ENCODE peak calls at places on chromosomes 4 and X, in seven cellular contexts. One of them, this sample, is unnamed.

GRCh38 chr4:40514409-40515025 is 115.1 kb downstream of the RBM47 start:
- DNase-seq in sigmoid colon: no peak
- DNase-seq in K562: peak
- DNase-seq in esophagus muscularis mucosa: no peak
- DNase-seq in HepG2: peak
- DNase-seq in upper lobe of left lung: peak
- DNase-seq in ovary: no peak
- DNase-seq in this sample: peak

GRCh38 chr4:152734015-152734698 is 45.4 kb downstream of the TIGD4 start:
- DNase-seq in sigmoid colon: no peak
- DNase-seq in K562: no peak
- DNase-seq in esophagus muscularis mucosa: peak
- DNase-seq in HepG2: no peak
- DNase-seq in upper lobe of left lung: no peak
- DNase-seq in ovary: no peak
- DNase-seq in this sample: no peak

GRCh38 chr4:43586813-43587212 is 694.3 kb downstream of the GRXCR1 start:
- DNase-seq in sigmoid colon: no peak
- DNase-seq in K562: no peak
- DNase-seq in esophagus muscularis mucosa: no peak
- DNase-seq in HepG2: no peak
- DNase-seq in upper lobe of left lung: no peak
- DNase-seq in ovary: no peak
- DNase-seq in this sample: no peak

GRCh38 chrX:111447298-111447697 is 35.3 kb upstream of the DCX start:
- DNase-seq in sigmoid colon: no peak
- DNase-seq in K562: peak
- DNase-seq in esophagus muscularis mucosa: no peak
- DNase-seq in HepG2: peak
- DNase-seq in upper lobe of left lung: no peak
- DNase-seq in ovary: no peak
- DNase-seq in this sample: no peak

GRCh38 chr4:149203256-149204001 is 612.2 kb downstream of the IQCM start:
- DNase-seq in sigmoid colon: no peak
- DNase-seq in K562: no peak
- DNase-seq in esophagus muscularis mucosa: no peak
- DNase-seq in HepG2: no peak
- DNase-seq in upper lobe of left lung: no peak
- DNase-seq in ovary: no peak
- DNase-seq in this sample: no peak

GRCh38 chr4:48970471-48970921 is 15.6 kb upstream of the CWH43 start:
- DNase-seq in sigmoid colon: no peak
- DNase-seq in K562: no peak
- DNase-seq in esophagus muscularis mucosa: no peak
- DNase-seq in HepG2: no peak
- DNase-seq in upper lobe of left lung: no peak
- DNase-seq in ovary: no peak
- DNase-seq in this sample: no peak

GRCh38 chrX:154738013-154738738 is 12.7 kb downstream of the GAB3 start:
- DNase-seq in sigmoid colon: peak
- DNase-seq in K562: no peak
- DNase-seq in esophagus muscularis mucosa: no peak
- DNase-seq in HepG2: no peak
- DNase-seq in upper lobe of left lung: peak
- DNase-seq in ovary: peak
- DNase-seq in this sample: no peak

GRCh38 chr4:8274772-8275241 is 5.3 kb downstream of the HTRA3 start:
- DNase-seq in sigmoid colon: peak
- DNase-seq in K562: no peak
- DNase-seq in esophagus muscularis mucosa: peak
- DNase-seq in HepG2: no peak
- DNase-seq in upper lobe of left lung: peak
- DNase-seq in ovary: peak
- DNase-seq in this sample: peak

GRCh38 chrX:53281321-53281822 is at the start of gene IQSEC2:
- DNase-seq in sigmoid colon: peak
- DNase-seq in K562: peak
- DNase-seq in esophagus muscularis mucosa: peak
- DNase-seq in HepG2: no peak
- DNase-seq in upper lobe of left lung: peak
- DNase-seq in ovary: peak
- DNase-seq in this sample: peak

GRCh38 chr4:144579411-144580020 is 66.4 kb upstream of the HHIP start:
- DNase-seq in sigmoid colon: no peak
- DNase-seq in K562: no peak
- DNase-seq in esophagus muscularis mucosa: no peak
- DNase-seq in HepG2: no peak
- DNase-seq in upper lobe of left lung: no peak
- DNase-seq in ovary: no peak
- DNase-seq in this sample: no peak

GRCh38 chrX:21382715-21383114 is 8.5 kb downstream of the CNKSR2 start:
- DNase-seq in sigmoid colon: no peak
- DNase-seq in K562: no peak
- DNase-seq in esophagus muscularis mucosa: no peak
- DNase-seq in HepG2: no peak
- DNase-seq in upper lobe of left lung: no peak
- DNase-seq in ovary: no peak
- DNase-seq in this sample: no peak

GRCh38 chr4:99208719-99209075 is 10.3 kb downstream of the ADH6 start:
- DNase-seq in sigmoid colon: no peak
- DNase-seq in K562: no peak
- DNase-seq in esophagus muscularis mucosa: no peak
- DNase-seq in HepG2: no peak
- DNase-seq in upper lobe of left lung: no peak
- DNase-seq in ovary: no peak
- DNase-seq in this sample: no peak

GRCh38 chr4:113383111-113383785 is 333.8 kb downstream of the ANK2 start:
- DNase-seq in sigmoid colon: no peak
- DNase-seq in K562: no peak
- DNase-seq in esophagus muscularis mucosa: no peak
- DNase-seq in HepG2: no peak
- DNase-seq in upper lobe of left lung: no peak
- DNase-seq in ovary: no peak
- DNase-seq in this sample: no peak

GRCh38 chr4:114561590-114561989 is 37.0 kb upstream of the UGT8 start:
- DNase-seq in sigmoid colon: no peak
- DNase-seq in K562: no peak
- DNase-seq in esophagus muscularis mucosa: no peak
- DNase-seq in HepG2: no peak
- DNase-seq in upper lobe of left lung: no peak
- DNase-seq in ovary: no peak
- DNase-seq in this sample: peak

GRCh38 chr4:3036131-3036952 is 38.0 kb downstream of the HTT-AS start:
- DNase-seq in sigmoid colon: no peak
- DNase-seq in K562: peak
- DNase-seq in esophagus muscularis mucosa: no peak
- DNase-seq in HepG2: peak
- DNase-seq in upper lobe of left lung: no peak
- DNase-seq in ovary: no peak
- DNase-seq in this sample: no peak

GRCh38 chr4:56863441-56864129 is 42.1 kb upstream of the SPINK2 start:
- DNase-seq in sigmoid colon: no peak
- DNase-seq in K562: no peak
- DNase-seq in esophagus muscularis mucosa: no peak
- DNase-seq in HepG2: no peak
- DNase-seq in upper lobe of left lung: no peak
- DNase-seq in ovary: no peak
- DNase-seq in this sample: no peak

GRCh38 chr4:74284074-74284473 is 24.2 kb upstream of the EPGN start:
- DNase-seq in sigmoid colon: no peak
- DNase-seq in K562: no peak
- DNase-seq in esophagus muscularis mucosa: no peak
- DNase-seq in HepG2: no peak
- DNase-seq in upper lobe of left lung: no peak
- DNase-seq in ovary: no peak
- DNase-seq in this sample: no peak

GRCh38 chrX:133350751-133351150 is 64.5 kb downstream of the GPC4 start:
- DNase-seq in sigmoid colon: peak
- DNase-seq in K562: no peak
- DNase-seq in esophagus muscularis mucosa: no peak
- DNase-seq in HepG2: no peak
- DNase-seq in upper lobe of left lung: peak
- DNase-seq in ovary: peak
- DNase-seq in this sample: peak

GRCh38 chr4:3248178-3248480 is 830 bp upstream of the MSANTD1 start:
- DNase-seq in sigmoid colon: no peak
- DNase-seq in K562: no peak
- DNase-seq in esophagus muscularis mucosa: no peak
- DNase-seq in HepG2: no peak
- DNase-seq in upper lobe of left lung: no peak
- DNase-seq in ovary: no peak
- DNase-seq in this sample: no peak

GRCh38 chr4:41204400-41204978 is 9.9 kb downstream of the APBB2 start:
- DNase-seq in sigmoid colon: no peak
- DNase-seq in K562: no peak
- DNase-seq in esophagus muscularis mucosa: no peak
- DNase-seq in HepG2: peak
- DNase-seq in upper lobe of left lung: peak
- DNase-seq in ovary: peak
- DNase-seq in this sample: peak

GRCh38 chr4:182240161-182241130 is 2.8 kb upstream of the TENM3 start:
- DNase-seq in sigmoid colon: no peak
- DNase-seq in K562: no peak
- DNase-seq in esophagus muscularis mucosa: peak
- DNase-seq in HepG2: peak
- DNase-seq in upper lobe of left lung: no peak
- DNase-seq in ovary: no peak
- DNase-seq in this sample: no peak

GRCh38 chrX:31212856-31213748 is 141.3 kb upstream of the FTHL17 start:
- DNase-seq in sigmoid colon: no peak
- DNase-seq in K562: no peak
- DNase-seq in esophagus muscularis mucosa: no peak
- DNase-seq in HepG2: no peak
- DNase-seq in upper lobe of left lung: no peak
- DNase-seq in ovary: no peak
- DNase-seq in this sample: peak

GRCh38 chr4:100517864-100518341 is at the start of gene EMCN:
- DNase-seq in sigmoid colon: no peak
- DNase-seq in K562: no peak
- DNase-seq in esophagus muscularis mucosa: no peak
- DNase-seq in HepG2: no peak
- DNase-seq in upper lobe of left lung: no peak
- DNase-seq in ovary: no peak
- DNase-seq in this sample: no peak

GRCh38 chr4:177408023-177408422 is 34.2 kb downstream of the AGA start:
- DNase-seq in sigmoid colon: no peak
- DNase-seq in K562: no peak
- DNase-seq in esophagus muscularis mucosa: no peak
- DNase-seq in HepG2: no peak
- DNase-seq in upper lobe of left lung: no peak
- DNase-seq in ovary: no peak
- DNase-seq in this sample: no peak

GRCh38 chr4:189835505-189835904 is 105.2 kb upstream of the FRG1 start:
- DNase-seq in sigmoid colon: no peak
- DNase-seq in K562: no peak
- DNase-seq in esophagus muscularis mucosa: no peak
- DNase-seq in HepG2: no peak
- DNase-seq in upper lobe of left lung: no peak
- DNase-seq in ovary: no peak
- DNase-seq in this sample: no peak
- TF ChIP-seq POLR2A in sigmoid colon: no peak
- TF ChIP-seq POLR2A in K562: no peak
- TF ChIP-seq POLR2A in esophagus muscularis mucosa: no peak
- TF ChIP-seq POLR2A in HepG2: no peak
- TF ChIP-seq POLR2A in upper lobe of left lung: no peak
- TF ChIP-seq POLR2A in ovary: no peak
- TF ChIP-seq POLR2A in this sample: no peak

GRCh38 chr4:168995537-168996295 is 14.3 kb downstream of the CBR4 start:
- DNase-seq in sigmoid colon: no peak
- DNase-seq in K562: no peak
- DNase-seq in esophagus muscularis mucosa: no peak
- DNase-seq in HepG2: no peak
- DNase-seq in upper lobe of left lung: no peak
- DNase-seq in ovary: no peak
- DNase-seq in this sample: no peak
- TF ChIP-seq CTCF in sigmoid colon: peak
- TF ChIP-seq CTCF in K562: peak
- TF ChIP-seq CTCF in esophagus muscularis mucosa: no peak
- TF ChIP-seq CTCF in HepG2: peak
- TF ChIP-seq CTCF in upper lobe of left lung: no peak
- TF ChIP-seq CTCF in ovary: peak
- TF ChIP-seq CTCF in this sample: peak

GRCh38 chr4:76987685-76988084 is 38.1 kb downstream of the SEPTIN11 start:
- DNase-seq in sigmoid colon: no peak
- DNase-seq in K562: no peak
- DNase-seq in esophagus muscularis mucosa: no peak
- DNase-seq in HepG2: no peak
- DNase-seq in upper lobe of left lung: no peak
- DNase-seq in ovary: no peak
- DNase-seq in this sample: no peak

GRCh38 chr4:76987153-76987562 is 37.6 kb downstream of the SEPTIN11 start:
- DNase-seq in sigmoid colon: peak
- DNase-seq in K562: no peak
- DNase-seq in esophagus muscularis mucosa: no peak
- DNase-seq in HepG2: no peak
- DNase-seq in upper lobe of left lung: no peak
- DNase-seq in ovary: peak
- DNase-seq in this sample: peak

GRCh38 chr4:76982638-76983579 is 33.4 kb downstream of the SEPTIN11 start:
- DNase-seq in sigmoid colon: no peak
- DNase-seq in K562: peak
- DNase-seq in esophagus muscularis mucosa: no peak
- DNase-seq in HepG2: peak
- DNase-seq in upper lobe of left lung: no peak
- DNase-seq in ovary: no peak
- DNase-seq in this sample: no peak

GRCh38 chr4:76984127-76984526 is 34.6 kb downstream of the SEPTIN11 start:
- DNase-seq in sigmoid colon: peak
- DNase-seq in K562: peak
- DNase-seq in esophagus muscularis mucosa: no peak
- DNase-seq in HepG2: peak
- DNase-seq in upper lobe of left lung: no peak
- DNase-seq in ovary: no peak
- DNase-seq in this sample: no peak

DNA sequence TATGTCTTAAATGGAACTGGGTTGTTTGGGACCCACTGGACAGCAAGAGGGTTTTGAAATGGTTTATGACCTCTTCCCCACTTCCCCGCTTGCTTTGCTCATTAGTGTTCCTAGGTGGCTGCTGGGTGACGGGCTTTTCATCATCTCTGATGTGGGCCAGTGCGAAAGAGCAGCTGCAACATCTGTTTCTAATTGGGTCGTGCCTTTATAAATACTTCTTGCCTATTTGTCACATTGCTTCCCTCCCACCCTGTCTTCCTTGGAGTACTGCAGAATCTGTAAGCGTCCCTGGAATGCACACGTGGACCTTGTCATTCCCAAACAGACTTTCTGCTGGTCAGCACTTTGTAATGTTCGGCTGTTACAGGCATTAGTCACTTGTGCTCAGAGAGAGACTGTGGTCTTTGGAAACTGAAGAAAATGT is 35.2 kb downstream of the SEPTIN11 start:
- DNase-seq in sigmoid colon: peak
- DNase-seq in K562: no peak
- DNase-seq in esophagus muscularis mucosa: peak
- DNase-seq in HepG2: peak
- DNase-seq in upper lobe of left lung: peak
- DNase-seq in ovary: peak
- DNase-seq in this sample: no peak
- TF ChIP-seq EP300 in sigmoid colon: peak
- TF ChIP-seq EP300 in K562: no peak
- TF ChIP-seq EP300 in esophagus muscularis mucosa: no peak
- TF ChIP-seq EP300 in HepG2: no peak
- TF ChIP-seq EP300 in upper lobe of left lung: peak
- TF ChIP-seq EP300 in ovary: peak
- TF ChIP-seq EP300 in this sample: no peak

GRCh38 chr4:186726440-186727148 is 2.9 kb upstream of the FAT1 start:
- DNase-seq in sigmoid colon: peak
- DNase-seq in K562: peak
- DNase-seq in esophagus muscularis mucosa: peak
- DNase-seq in HepG2: peak
- DNase-seq in upper lobe of left lung: peak
- DNase-seq in ovary: peak
- DNase-seq in this sample: peak
- TF ChIP-seq POLR2A in sigmoid colon: peak
- TF ChIP-seq POLR2A in K562: no peak
- TF ChIP-seq POLR2A in esophagus muscularis mucosa: no peak
- TF ChIP-seq POLR2A in HepG2: no peak
- TF ChIP-seq POLR2A in upper lobe of left lung: peak
- TF ChIP-seq POLR2A in ovary: no peak
- TF ChIP-seq POLR2A in this sample: no peak

This sample was measured in stomach.